ENCODE peak calls at places on chromosomes 1 and 21, in nine cellular contexts. J, D, W, P, Y, O, L, S and H are unnamed samples.
A peak's percentile ranks its signal among the peaks of the same experiment; 100 is the strongest.

GRCh38 chr1:54857741-54858665 is 29.0 kb downstream of the DHCR24 start:
- DNase-seq in J (peak; percentile 77), D (no peak), W (no peak), P (no peak), Y (no peak), O (no peak), L (no peak), S (no peak), H (peak; percentile 58)

GRCh38 chr21:29943885-29944284 is 4.1 kb upstream of the GRIK1 start:
- DNase-seq in J (peak; percentile 50), D (no peak), W (no peak), P (no peak), Y (no peak), O (no peak), L (no peak), S (no peak), H (no peak)

GRCh38 chr1:119898520-119898919 is 2.2 kb upstream of the ADAM30 start:
- DNase-seq in J (peak; percentile 23), D (no peak), W (no peak), P (no peak), Y (no peak), O (no peak), L (no peak), S (no peak), H (no peak)

GRCh38 chr1:181090653-181091126 is 2.2 kb downstream of the IER5 start:
- DNase-seq in J (peak; percentile 30), D (no peak), W (no peak), P (no peak), Y (peak; percentile 44), O (no peak), L (no peak), S (no peak), H (no peak)

GRCh38 chr1:224497714-224498573 is 63.3 kb upstream of the WDR26 start:
- DNase-seq in J (peak; percentile 90), D (peak; percentile 39), W (no peak), P (no peak), Y (peak; percentile 75), O (no peak), L (no peak), S (no peak), H (peak; percentile 54)

GRCh38 chr1:241998412-241998921 is 431 bp downstream of the MAP1LC3C start:
- DNase-seq in J (peak; percentile 90), D (peak; percentile 51), W (peak; percentile 60), P (no peak), Y (peak; percentile 48), O (peak; percentile 77), L (peak; percentile 56), S (peak; percentile 28), H (peak; percentile 62)

GRCh38 chr21:27424601-27425000 is 457.7 kb upstream of the ADAMTS5 start:
- DNase-seq in J (peak; percentile 78), D (no peak), W (no peak), P (no peak), Y (no peak), O (no peak), L (no peak), S (no peak), H (no peak)

GRCh38 chr1:161267332-161267731 is 8.8 kb downstream of the PCP4L1 start:
- DNase-seq in J (no peak), D (no peak), W (no peak), P (no peak), Y (no peak), O (no peak), L (no peak), S (no peak), H (no peak)

GRCh38 chr1:7268983-7269382 is 483.7 kb downstream of the CAMTA1 start:
- DNase-seq in J (no peak), D (no peak), W (no peak), P (no peak), Y (no peak), O (no peak), L (no peak), S (no peak), H (no peak)

GRCh38 chr1:214427871-214428277 is 123.5 kb downstream of the PTPN14 start:
- DNase-seq in J (peak; percentile 89), D (no peak), W (no peak), P (no peak), Y (peak; percentile 72), O (no peak), L (peak; percentile 46), S (no peak), H (no peak)

GRCh38 chr1:75614455-75615379 is 3.8 kb upstream of the SLC44A5 start:
- DNase-seq in J (peak; percentile 54), D (peak; percentile 45), W (no peak), P (peak; percentile 68), Y (peak; percentile 72), O (peak; percentile 71), L (peak; percentile 42), S (peak; percentile 85), H (peak; percentile 44)

GRCh38 chr1:8427493-8427892 is 109.6 kb downstream of the SLC45A1 start:
- DNase-seq in J (no peak), D (peak; percentile 46), W (no peak), P (no peak), Y (peak; percentile 23), O (no peak), L (peak; percentile 81), S (no peak), H (no peak)

GRCh38 chr1:184910596-184910995 is 63.7 kb downstream of the NIBAN1 start:
- DNase-seq in J (peak; percentile 79), D (no peak), W (peak; percentile 82), P (no peak), Y (no peak), O (no peak), L (no peak), S (no peak), H (peak; percentile 78)

GRCh38 chr21:41956926-41957729 is 3.3 kb upstream of the C2CD2 start:
- DNase-seq in J (peak; percentile 83), D (no peak), W (no peak), P (no peak), Y (no peak), O (no peak), L (no peak), S (no peak), H (peak; percentile 81)

GRCh38 chr1:3222042-3222692 is 153.2 kb downstream of the PRDM16 start:
- DNase-seq in J (no peak), D (no peak), W (no peak), P (no peak), Y (no peak), O (no peak), L (no peak), S (peak; percentile 90), H (no peak)

GRCh38 chr21:44419679-44420078 is 35.6 kb upstream of the LRRC3 start:
- DNase-seq in J (no peak), D (no peak), W (no peak), P (no peak), Y (no peak), O (no peak), L (no peak), S (no peak), H (no peak)

GRCh38 chr1:229410692-229411433 is 23.0 kb downstream of the ACTA1 start:
- DNase-seq in J (peak; percentile 83), D (peak; percentile 20), W (peak; percentile 80), P (peak; percentile 98), Y (no peak), O (peak; percentile 81), L (no peak), S (no peak), H (peak; percentile 89)

GRCh38 chr1:44453798-44454349 is 48.8 kb downstream of the RNF220 start:
- DNase-seq in J (no peak), D (no peak), W (no peak), P (no peak), Y (no peak), O (no peak), L (no peak), S (no peak), H (no peak)

GRCh38 chr1:23958810-23959460 is 693 bp upstream of the PNRC2 start:
- DNase-seq in J (peak; percentile 94), D (peak; percentile 67), W (peak; percentile 86), P (peak; percentile 84), Y (peak; percentile 92), O (peak; percentile 88), L (peak; percentile 98), S (peak; percentile 77), H (peak; percentile 91)

GRCh38 chr1:101282314-101283087 is 45.7 kb downstream of the S1PR1 start:
- DNase-seq in J (peak; percentile 64), D (no peak), W (no peak), P (no peak), Y (no peak), O (no peak), L (no peak), S (no peak), H (peak; percentile 27)

GRCh38 chr1:55500601-55501000 is 285.4 kb upstream of the USP24 start:
- DNase-seq in J (peak; percentile 81), D (no peak), W (no peak), P (no peak), Y (no peak), O (no peak), L (no peak), S (no peak), H (no peak)

GRCh38 chr1:93960641-93961147 is 51.5 kb upstream of the GCLM start:
- DNase-seq in J (no peak), D (no peak), W (no peak), P (no peak), Y (no peak), O (no peak), L (no peak), S (no peak), H (peak; percentile 26)

GRCh38 chr1:119799003-119799402 is 12.3 kb downstream of the REG4 start:
- DNase-seq in J (no peak), D (no peak), W (no peak), P (no peak), Y (no peak), O (no peak), L (no peak), S (no peak), H (no peak)

GRCh38 chr1:44060830-44061267 is 29.6 kb upstream of the SLC6A9 start:
- DNase-seq in J (no peak), D (no peak), W (no peak), P (no peak), Y (no peak), O (no peak), L (no peak), S (no peak), H (no peak)

GRCh38 chr21:35020902-35021301 is 28.2 kb downstream of the RUNX1 start:
- DNase-seq in J (peak; percentile 52), D (no peak), W (no peak), P (no peak), Y (no peak), O (no peak), L (no peak), S (no peak), H (no peak)

GRCh38 chr1:84834419-84835064 is 58.5 kb downstream of the LPAR3 start:
- DNase-seq in J (peak; percentile 83), D (no peak), W (no peak), P (no peak), Y (no peak), O (no peak), L (no peak), S (no peak), H (no peak)

GRCh38 chr21:36403713-36404112 is 18.5 kb downstream of the CHAF1B start:
- DNase-seq in J (no peak), D (no peak), W (no peak), P (no peak), Y (no peak), O (no peak), L (no peak), S (no peak), H (no peak)

GRCh38 chr1:75785320-75785963 is 614 bp upstream of the RABGGTB start:
- DNase-seq in J (no peak), D (no peak), W (no peak), P (no peak), Y (peak; percentile 14), O (no peak), L (no peak), S (no peak), H (no peak)

GRCh38 chr1:4549933-4550332 is 104.5 kb upstream of the AJAP1 start:
- DNase-seq in J (peak; percentile 0), D (no peak), W (no peak), P (no peak), Y (no peak), O (no peak), L (no peak), S (no peak), H (no peak)

GRCh38 chr21:46137908-46138307 is 17.5 kb downstream of the FTCD start:
- DNase-seq in J (no peak), D (no peak), W (no peak), P (no peak), Y (no peak), O (no peak), L (no peak), S (no peak), H (no peak)

GRCh38 chr1:228064741-228065542 is 17.6 kb upstream of the ARF1 start:
- DNase-seq in J (no peak), D (no peak), W (no peak), P (no peak), Y (no peak), O (peak; percentile 48), L (peak; percentile 14), S (no peak), H (no peak)